ENCODE peak calls at places on chromosome 2, in four cellular contexts. A is NCI-H1417; N is Jurkat, Clone E6-1; J is stimulated activated CD4-positive, alpha-beta T cell treated with anti-CD3 and anti-CD28 coated beads, Interleukin-12 subunit alpha, Interleukin-12 subunit beta, amount 100 ng/mL, for 4 hours. V is an unnamed sample.

GRCh38 chr2:66080136-66080535 is 354.8 kb upstream of the MEIS1 start:
- DNase-seq in A (peak), N (no peak), J (no peak), V (no peak)

GRCh38 chr2:71843391-71843850 is 304.2 kb downstream of the CYP26B1 start:
- DNase-seq in N (no peak), A (no peak), J (no peak), V (no peak)

GRCh38 chr2:105950521-105951389 is 206.0 kb downstream of the NCK2 start:
- DNase-seq in N (no peak), A (peak), J (no peak), V (peak)

GRCh38 chr2:128314348-128315121 is 4.1 kb downstream of the HS6ST1 start:
- DNase-seq in J (no peak), A (no peak), N (no peak), V (no peak)

GRCh38 chr2:173821451-173821850 is 143.7 kb downstream of the SP3 start:
- DNase-seq in A (no peak), J (no peak), N (no peak), V (no peak)

GRCh38 chr2:227183657-227184367 is 19.4 kb downstream of the COL4A3 start:
- DNase-seq in A (no peak), N (no peak), J (no peak), V (no peak)

GRCh38 chr2:240921319-240922233 is 15.4 kb downstream of the CROCC2 start:
- DNase-seq in N (no peak), J (no peak), A (no peak), V (no peak)

GRCh38 chr2:115292742-115293141 is 850.3 kb downstream of the DPP10 start:
- DNase-seq in A (no peak), N (no peak), J (no peak), V (no peak)

GRCh38 chr2:44964704-44965343 is 23.3 kb downstream of the SIX3 start:
- DNase-seq in A (peak), J (no peak), N (no peak), V (peak)

GRCh38 chr2:20723543-20723942 is 56.6 kb downstream of the GDF7 start:
- DNase-seq in A (no peak), J (no peak), N (no peak), V (no peak)

GRCh38 chr2:239257511-239257937 is 143.3 kb downstream of the HDAC4 start:
- DNase-seq in N (peak), A (peak), J (no peak), V (no peak)

GRCh38 chr2:196783431-196784094 is 15.9 kb downstream of the GTF3C3 start:
- DNase-seq in N (no peak), A (no peak), J (peak), V (no peak)

V was measured in neural progenitor cell.